ENCODE peak calls at places on chromosomes 1 and 21, in seven cellular contexts. S is AG04450; K is CD8-positive, alpha-beta memory T cell; A is thoracic aorta; H is HepG2; J is cardiac muscle cell; B is PC-3. F is an unnamed sample.

GRCh38 chr1:199113265-199113869 is 474.5 kb downstream of the PTPRC start:
- DNase-seq in S (no peak), K (peak), A (no peak), H (peak), J (peak), B (peak), F (peak)

GRCh38 chr21:39863111-39863510 is 4.1 kb upstream of the PCP4 start:
- DNase-seq in S (no peak), K (no peak), A (no peak), H (no peak), J (no peak), B (peak), F (no peak)

GRCh38 chr1:152546704-152547103 is 19.9 kb downstream of the LCE3E start:
- DNase-seq in S (no peak), K (no peak), A (no peak), H (no peak), J (no peak), B (no peak), F (no peak)

GRCh38 chr1:28296401-28297220 is 32.2 kb upstream of the MED18 start:
- DNase-seq in S (no peak), K (no peak), A (no peak), H (peak), J (peak), B (no peak), F (no peak)

GRCh38 chr1:116580446-116581322 is 9.9 kb upstream of the CD58 start:
- DNase-seq in S (no peak), K (no peak), A (no peak), H (no peak), J (no peak), B (no peak), F (no peak)

GRCh38 chr1:116847688-116848531 is 61.8 kb upstream of the PTGFRN start:
- DNase-seq in S (no peak), K (no peak), A (peak), H (no peak), J (no peak), B (peak), F (no peak)

GRCh38 chr1:119712342-119713038 is 756 bp downstream of the PHGDH start:
- DNase-seq in S (peak), K (no peak), A (peak), H (peak), J (peak), B (peak), F (no peak)

GRCh38 chr1:211468595-211468994 is 23.4 kb downstream of the RD3 start:
- DNase-seq in S (no peak), K (no peak), A (no peak), H (no peak), J (no peak), B (no peak), F (no peak)

GRCh38 chr1:204991342-204991844 is 51.6 kb upstream of the CNTN2 start:
- DNase-seq in S (no peak), K (no peak), A (no peak), H (no peak), J (no peak), B (no peak), F (no peak)

GRCh38 chr1:156401681-156402081 is 32.7 kb downstream of the RHBG start:
- DNase-seq in S (no peak), K (no peak), A (no peak), H (no peak), J (no peak), B (no peak), F (peak)

GRCh38 chr1:99083338-99083737 is 78.7 kb upstream of the PLPPR5 start:
- DNase-seq in S (no peak), K (no peak), A (no peak), H (no peak), J (no peak), B (no peak), F (no peak)

GRCh38 chr1:29180497-29181412 is 945 bp downstream of the SRSF4 start:
- DNase-seq in S (no peak), K (no peak), A (no peak), H (no peak), J (no peak), B (peak), F (no peak)

GRCh38 chr1:77487631-77488030 is 194.8 kb downstream of the ZZZ3 start:
- DNase-seq in S (no peak), K (no peak), A (no peak), H (no peak), J (no peak), B (no peak), F (no peak)

GRCh38 chr1:93874025-93874651 is 4.9 kb downstream of the DNTTIP2 start:
- DNase-seq in S (no peak), K (no peak), A (no peak), H (peak), J (peak), B (peak), F (no peak)

GRCh38 chr1:86502721-86503430 is 34.1 kb downstream of the CLCA1 start:
- DNase-seq in S (no peak), K (no peak), A (no peak), H (peak), J (no peak), B (peak), F (peak)

GRCh38 chr1:220970311-220970710 is 91.1 kb downstream of the HLX start:
- DNase-seq in S (no peak), K (no peak), A (no peak), H (no peak), J (no peak), B (no peak), F (no peak)

GRCh38 chr1:87292684-87293493 is 35.8 kb upstream of the LMO4 start:
- DNase-seq in S (peak), K (peak), A (no peak), H (peak), J (peak), B (peak), F (peak)

GRCh38 chr1:36707221-36707620 is 224.5 kb upstream of the CSF3R start:
- DNase-seq in S (no peak), K (no peak), A (no peak), H (no peak), J (no peak), B (no peak), F (no peak)

GRCh38 chr21:33362044-33362555 is 37.3 kb downstream of the IFNAR1 start:
- DNase-seq in S (no peak), K (peak), A (no peak), H (no peak), J (peak), B (peak), F (peak)

GRCh38 chr1:203046984-203047630 is 20.8 kb downstream of the PPFIA4 start:
- DNase-seq in S (peak), K (no peak), A (no peak), H (no peak), J (no peak), B (peak), F (no peak)

DNA sequence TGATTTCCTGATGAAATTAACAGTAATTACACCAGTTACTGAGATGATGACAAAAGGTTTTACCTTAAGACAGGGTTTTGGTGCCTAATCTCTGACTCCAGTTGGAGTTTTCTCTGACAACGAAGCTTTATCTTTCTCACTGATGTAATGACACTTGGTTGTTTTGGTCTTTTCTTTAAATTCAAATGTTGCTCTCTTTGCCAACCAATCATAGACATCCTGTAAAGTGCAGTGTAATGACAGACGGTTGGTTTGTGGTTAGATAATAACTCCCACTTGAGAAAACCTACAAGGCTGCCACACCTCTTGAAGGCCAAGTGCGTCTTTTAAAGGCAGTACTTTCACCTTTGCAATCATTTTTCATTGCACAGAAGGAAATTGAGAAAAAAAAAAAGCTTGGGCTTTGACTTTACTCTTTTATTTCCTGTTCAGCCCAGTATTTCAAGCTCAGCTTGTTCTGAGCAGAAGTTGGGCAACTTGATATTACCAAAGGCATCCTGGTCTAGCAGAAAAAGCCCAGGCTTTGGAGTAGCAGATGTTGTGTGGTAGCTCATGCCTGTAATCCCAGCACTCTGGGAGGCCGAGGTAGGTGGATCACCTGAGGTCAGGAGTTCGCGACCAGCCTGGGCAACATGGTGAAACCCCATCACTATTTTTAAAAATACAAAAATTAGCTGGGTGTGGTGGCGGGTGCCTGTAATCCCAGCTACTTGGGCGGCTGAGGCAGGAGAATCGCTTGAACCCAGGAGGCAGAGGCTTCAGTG is 14.9 kb downstream of the PDIK1L start:
- DNase-seq in S (no peak), K (peak), A (no peak), H (no peak), J (no peak), B (peak), F (no peak)
- H3K27ac ChIP-seq in S (no peak), K (peak), A (no peak), H (no peak), J (no peak), B (peak), F (peak)

GRCh38 chr1:54255026-54255425 is 55.1 kb downstream of the MRPL37 start:
- DNase-seq in S (no peak), K (no peak), A (no peak), H (no peak), J (no peak), B (peak), F (no peak)

GRCh38 chr1:54252371-54252770 is 52.4 kb downstream of the MRPL37 start:
- DNase-seq in S (no peak), K (no peak), A (no peak), H (no peak), J (no peak), B (no peak), F (no peak)

GRCh38 chr1:54254055-54254454 is 54.1 kb downstream of the MRPL37 start:
- DNase-seq in S (no peak), K (no peak), A (no peak), H (no peak), J (no peak), B (peak), F (no peak)

GRCh38 chr1:54250670-54251069 is 50.7 kb downstream of the MRPL37 start:
- DNase-seq in S (no peak), K (no peak), A (no peak), H (no peak), J (no peak), B (no peak), F (no peak)

DNA sequence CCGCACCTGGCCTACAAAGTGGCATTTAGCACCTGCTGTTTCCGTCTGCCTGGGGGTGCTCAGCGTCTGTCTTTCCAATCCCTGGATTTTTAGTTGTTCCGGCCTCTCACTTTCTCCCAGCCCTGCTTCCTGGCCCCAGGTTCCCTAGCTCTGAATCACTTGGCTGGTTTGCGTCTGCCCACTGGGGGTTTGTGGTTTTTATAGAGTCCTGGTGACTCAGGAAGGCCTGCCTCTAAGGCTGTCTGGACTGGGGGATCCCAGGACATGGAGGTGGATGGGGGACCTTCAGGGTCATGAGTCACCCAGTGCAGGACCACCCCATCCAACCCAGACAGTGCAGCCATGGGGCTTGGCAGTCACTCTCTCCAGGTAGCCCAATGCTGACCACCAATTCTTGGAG is 53.5 kb downstream of the MRPL37 start:
- DNase-seq in S (peak), K (no peak), A (no peak), H (no peak), J (no peak), B (peak), F (no peak)
- H3K27ac ChIP-seq in S (peak), K (no peak), A (no peak), H (no peak), J (no peak), B (peak), F (no peak)

GRCh38 chr1:92487078-92487605 is 417 bp upstream of the GFI1 start:
- DNase-seq in S (no peak), K (no peak), A (no peak), H (no peak), J (no peak), B (no peak), F (no peak)
- H3K27ac ChIP-seq in S (no peak), K (peak), A (no peak), H (peak), J (no peak), B (no peak), F (no peak)

DNA sequence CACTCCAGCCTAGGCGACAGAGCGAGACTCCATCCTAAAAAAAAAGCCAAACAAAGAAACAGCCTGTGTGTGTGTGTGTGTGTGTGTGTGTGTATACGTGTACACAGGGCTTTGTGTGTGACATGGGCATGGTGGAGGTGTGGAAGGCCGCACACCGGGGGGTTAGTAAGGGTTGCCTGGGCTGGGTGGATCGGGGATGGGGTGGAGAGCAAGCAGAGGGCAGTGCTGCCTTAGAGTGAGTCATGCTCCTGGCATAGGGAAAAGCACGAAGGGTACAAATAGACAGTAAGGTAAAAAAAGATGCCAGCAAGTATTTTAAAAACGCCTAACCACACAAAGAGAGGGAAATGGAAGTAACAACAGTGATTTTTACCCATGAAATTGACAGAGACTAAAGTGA is 6.2 kb downstream of the PRMT2 start:
- DNase-seq in S (no peak), K (no peak), A (no peak), H (no peak), J (no peak), B (no peak), F (no peak)
- H3K27ac ChIP-seq in S (no peak), K (no peak), A (no peak), H (no peak), J (no peak), B (no peak), F (no peak)

GRCh38 chr1:91924146-91924545 is 25.1 kb upstream of the BRDT start:
- DNase-seq in S (peak), K (no peak), A (no peak), H (no peak), J (no peak), B (peak), F (no peak)

GRCh38 chr1:91925644-91926330 is 23.4 kb upstream of the BRDT start:
- DNase-seq in S (no peak), K (no peak), A (no peak), H (no peak), J (no peak), B (no peak), F (no peak)

GRCh38 chr1:91929246-91929645 is 20.0 kb upstream of the BRDT start:
- DNase-seq in S (no peak), K (no peak), A (no peak), H (peak), J (peak), B (no peak), F (no peak)
- H3K27ac ChIP-seq in S (no peak), K (no peak), A (no peak), H (no peak), J (no peak), B (no peak), F (no peak)

GRCh38 chr1:67629370-67630075 is 55.5 kb upstream of the GADD45A start:
- DNase-seq in S (no peak), K (no peak), A (no peak), H (no peak), J (no peak), B (peak), F (no peak)

GRCh38 chr1:67632356-67632755 is 52.6 kb upstream of the GADD45A start:
- DNase-seq in S (no peak), K (no peak), A (no peak), H (no peak), J (no peak), B (no peak), F (no peak)

GRCh38 chr1:67632811-67633478 is 52.1 kb upstream of the GADD45A start:
- DNase-seq in S (no peak), K (no peak), A (no peak), H (no peak), J (no peak), B (no peak), F (no peak)

GRCh38 chr1:67627906-67628305 is 57.1 kb upstream of the GADD45A start:
- DNase-seq in S (no peak), K (no peak), A (no peak), H (no peak), J (no peak), B (peak), F (no peak)

DNA sequence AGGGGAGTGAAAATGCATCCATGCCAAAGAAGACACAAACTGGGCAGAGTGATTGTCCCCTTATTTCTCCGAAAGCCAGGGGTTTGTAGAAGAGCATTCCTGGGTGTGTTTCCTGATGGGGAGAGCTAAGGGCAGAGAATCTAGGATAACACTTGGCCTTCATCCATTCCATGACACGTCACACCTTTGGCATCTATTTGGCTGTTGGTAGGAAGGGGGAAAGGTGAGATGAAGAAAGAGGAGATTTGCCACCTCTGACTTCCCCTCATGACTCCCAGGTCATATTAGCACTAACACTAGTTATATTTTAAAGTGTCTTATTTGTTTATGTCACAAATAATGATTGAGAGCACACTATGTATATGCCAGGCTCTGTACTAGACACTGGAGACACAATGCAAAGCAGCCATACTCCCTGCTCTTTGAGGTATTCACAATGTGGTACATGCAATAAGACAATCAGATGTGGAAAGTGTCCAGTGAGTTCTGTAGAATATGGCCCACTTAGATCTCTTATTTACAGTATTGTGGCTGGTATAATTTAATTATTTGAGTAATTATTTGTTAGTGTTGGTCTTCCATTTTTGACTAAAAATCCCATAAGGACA is 54.5 kb upstream of the GADD45A start:
- DNase-seq in S (no peak), K (no peak), A (no peak), H (no peak), J (no peak), B (peak), F (no peak)
- H3K27ac ChIP-seq in S (no peak), K (no peak), A (no peak), H (no peak), J (no peak), B (peak), F (no peak)

GRCh38 chr1:160638926-160639325 is 7.9 kb downstream of the SLAMF1 start:
- DNase-seq in S (no peak), K (no peak), A (no peak), H (peak), J (no peak), B (no peak), F (no peak)

GRCh38 chr1:160638540-160638857 is 8.3 kb downstream of the SLAMF1 start:
- DNase-seq in S (no peak), K (no peak), A (no peak), H (no peak), J (no peak), B (no peak), F (no peak)

GRCh38 chr1:160636547-160636946 is 10.3 kb downstream of the SLAMF1 start:
- DNase-seq in S (no peak), K (no peak), A (no peak), H (no peak), J (no peak), B (no peak), F (no peak)

GRCh38 chr1:160637065-160637464 is 9.8 kb downstream of the SLAMF1 start:
- DNase-seq in S (no peak), K (no peak), A (no peak), H (no peak), J (no peak), B (no peak), F (no peak)

GRCh38 chr1:160637821-160638539 is 8.9 kb downstream of the SLAMF1 start:
- DNase-seq in S (no peak), K (peak), A (no peak), H (peak), J (no peak), B (no peak), F (no peak)
- H3K27ac ChIP-seq in S (no peak), K (peak), A (no peak), H (no peak), J (no peak), B (no peak), F (no peak)

GRCh38 chr1:22285545-22286396 is 142.9 kb upstream of the WNT4 start:
- DNase-seq in S (no peak), K (no peak), A (no peak), H (peak), J (no peak), B (no peak), F (no peak)
- H3K27ac ChIP-seq in S (no peak), K (peak), A (no peak), H (no peak), J (no peak), B (no peak), F (no peak)

GRCh38 chr1:19390901-19391595 is 78.9 kb downstream of the SLC66A1 start:
- DNase-seq in S (peak), K (peak), A (no peak), H (no peak), J (peak), B (peak), F (no peak)
- H3K27ac ChIP-seq in S (peak), K (peak), A (peak), H (no peak), J (no peak), B (no peak), F (peak)

DNA sequence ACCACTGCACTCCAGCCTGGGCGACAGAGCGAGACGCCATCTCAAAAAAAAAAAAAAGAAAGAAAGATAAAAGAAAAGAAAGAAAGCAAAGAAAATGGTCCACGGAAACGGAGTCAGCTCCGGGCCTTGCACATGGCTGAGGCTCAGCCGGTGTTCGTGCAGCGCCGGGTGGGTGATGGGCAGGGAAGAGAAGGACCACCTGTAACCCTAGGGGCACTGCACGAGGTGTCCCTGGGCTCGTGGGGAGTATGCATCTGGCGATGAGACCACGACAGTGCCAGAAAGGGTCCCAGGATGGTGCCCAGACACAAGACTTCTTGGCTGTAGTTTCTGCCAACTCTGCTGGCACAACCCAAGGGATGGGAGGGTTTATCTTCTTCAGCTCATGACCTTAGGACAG is 5.8 kb downstream of the CDA start:
- DNase-seq in S (no peak), K (no peak), A (no peak), H (no peak), J (no peak), B (no peak), F (no peak)
- H3K27ac ChIP-seq in S (no peak), K (no peak), A (no peak), H (no peak), J (no peak), B (no peak), F (no peak)